ENCODE peak calls at places on chromosomes 12 and 14, in six cellular contexts. One of them, this sample, is unnamed.

GRCh38 chr14:90891326-90891725 is 75.1 kb upstream of the TTC7B start:
- DNase-seq in adipocyte: no peak
- DNase-seq in heart left ventricle: no peak
- DNase-seq in BJ: no peak
- DNase-seq in dorsolateral prefrontal cortex: no peak
- DNase-seq in cardiac fibroblast: no peak
- DNase-seq in this sample: no peak

GRCh38 chr14:104286086-104286485 is 147.7 kb downstream of the KIF26A start:
- DNase-seq in adipocyte: no peak
- DNase-seq in heart left ventricle: peak
- DNase-seq in BJ: no peak
- DNase-seq in dorsolateral prefrontal cortex: no peak
- DNase-seq in cardiac fibroblast: no peak
- DNase-seq in this sample: no peak

GRCh38 chr12:124493809-124494750 is 73.3 kb downstream of the NCOR2 start:
- DNase-seq in adipocyte: no peak
- DNase-seq in heart left ventricle: no peak
- DNase-seq in BJ: no peak
- DNase-seq in dorsolateral prefrontal cortex: no peak
- DNase-seq in cardiac fibroblast: no peak
- DNase-seq in this sample: no peak

GRCh38 chr14:60656755-60657608 is 7.7 kb upstream of the SIX1 start:
- DNase-seq in adipocyte: peak
- DNase-seq in heart left ventricle: peak
- DNase-seq in BJ: no peak
- DNase-seq in dorsolateral prefrontal cortex: no peak
- DNase-seq in cardiac fibroblast: peak
- DNase-seq in this sample: peak

GRCh38 chr14:74945852-74946658 is 9.3 kb downstream of the PGF start:
- DNase-seq in adipocyte: peak
- DNase-seq in heart left ventricle: peak
- DNase-seq in BJ: no peak
- DNase-seq in dorsolateral prefrontal cortex: peak
- DNase-seq in cardiac fibroblast: peak
- DNase-seq in this sample: no peak

GRCh38 chr12:14771651-14772137 is 31.6 kb downstream of the WBP11 start:
- DNase-seq in adipocyte: no peak
- DNase-seq in heart left ventricle: no peak
- DNase-seq in BJ: no peak
- DNase-seq in dorsolateral prefrontal cortex: no peak
- DNase-seq in cardiac fibroblast: no peak
- DNase-seq in this sample: no peak

GRCh38 chr12:99131761-99132199 is 486.7 kb downstream of the APAF1 start:
- DNase-seq in adipocyte: peak
- DNase-seq in heart left ventricle: peak
- DNase-seq in BJ: no peak
- DNase-seq in dorsolateral prefrontal cortex: peak
- DNase-seq in cardiac fibroblast: peak
- DNase-seq in this sample: no peak

GRCh38 chr12:130192667-130193345 is 30.5 kb downstream of the FZD10 start:
- DNase-seq in adipocyte: no peak
- DNase-seq in heart left ventricle: no peak
- DNase-seq in BJ: no peak
- DNase-seq in dorsolateral prefrontal cortex: no peak
- DNase-seq in cardiac fibroblast: no peak
- DNase-seq in this sample: no peak

GRCh38 chr12:120453977-120454376 is 7.7 kb downstream of the GATC start:
- DNase-seq in adipocyte: peak
- DNase-seq in heart left ventricle: no peak
- DNase-seq in BJ: no peak
- DNase-seq in dorsolateral prefrontal cortex: no peak
- DNase-seq in cardiac fibroblast: peak
- DNase-seq in this sample: no peak

GRCh38 chr14:62162998-62163589 is 400.9 kb downstream of the SNAPC1 start:
- DNase-seq in adipocyte: peak
- DNase-seq in heart left ventricle: no peak
- DNase-seq in BJ: no peak
- DNase-seq in dorsolateral prefrontal cortex: no peak
- DNase-seq in cardiac fibroblast: peak
- DNase-seq in this sample: no peak

GRCh38 chr14:78157855-78158436 is 12.2 kb upstream of the NRXN3 start:
- DNase-seq in adipocyte: peak
- DNase-seq in heart left ventricle: peak
- DNase-seq in BJ: no peak
- DNase-seq in dorsolateral prefrontal cortex: no peak
- DNase-seq in cardiac fibroblast: peak
- DNase-seq in this sample: no peak

GRCh38 chr12:32870716-32871115 is 25.9 kb downstream of the PKP2 start:
- DNase-seq in adipocyte: no peak
- DNase-seq in heart left ventricle: no peak
- DNase-seq in BJ: no peak
- DNase-seq in dorsolateral prefrontal cortex: no peak
- DNase-seq in cardiac fibroblast: peak
- DNase-seq in this sample: no peak

GRCh38 chr14:96189288-96189711 is 15.3 kb upstream of the BDKRB2 start:
- DNase-seq in adipocyte: peak
- DNase-seq in heart left ventricle: no peak
- DNase-seq in BJ: no peak
- DNase-seq in dorsolateral prefrontal cortex: no peak
- DNase-seq in cardiac fibroblast: peak
- DNase-seq in this sample: peak

GRCh38 chr12:131641315-131641714 is 69.6 kb upstream of the SFSWAP start:
- DNase-seq in adipocyte: no peak
- DNase-seq in heart left ventricle: no peak
- DNase-seq in BJ: no peak
- DNase-seq in dorsolateral prefrontal cortex: no peak
- DNase-seq in cardiac fibroblast: no peak
- DNase-seq in this sample: no peak

GRCh38 chr14:95185452-95186392 is 28.4 kb upstream of the DICER1 start:
- DNase-seq in adipocyte: peak
- DNase-seq in heart left ventricle: peak
- DNase-seq in BJ: no peak
- DNase-seq in dorsolateral prefrontal cortex: no peak
- DNase-seq in cardiac fibroblast: peak
- DNase-seq in this sample: peak

GRCh38 chr12:81187686-81188085 is 109.8 kb downstream of the ACSS3 start:
- DNase-seq in adipocyte: no peak
- DNase-seq in heart left ventricle: no peak
- DNase-seq in BJ: no peak
- DNase-seq in dorsolateral prefrontal cortex: no peak
- DNase-seq in cardiac fibroblast: no peak
- DNase-seq in this sample: no peak

GRCh38 chr14:57879516-57879915 is 13.6 kb upstream of the SLC35F4 start:
- DNase-seq in adipocyte: no peak
- DNase-seq in heart left ventricle: no peak
- DNase-seq in BJ: no peak
- DNase-seq in dorsolateral prefrontal cortex: no peak
- DNase-seq in cardiac fibroblast: no peak
- DNase-seq in this sample: no peak
- H3K4me3 ChIP-seq in adipocyte: no peak
- H3K4me3 ChIP-seq in heart left ventricle: no peak
- H3K4me3 ChIP-seq in BJ: no peak
- H3K4me3 ChIP-seq in dorsolateral prefrontal cortex: no peak
- H3K4me3 ChIP-seq in cardiac fibroblast: no peak
- H3K4me3 ChIP-seq in this sample: no peak

GRCh38 chr12:119406322-119406721 is 71.8 kb downstream of the CCDC60 start:
- DNase-seq in adipocyte: no peak
- DNase-seq in heart left ventricle: no peak
- DNase-seq in BJ: no peak
- DNase-seq in dorsolateral prefrontal cortex: no peak
- DNase-seq in cardiac fibroblast: no peak
- DNase-seq in this sample: no peak
- H3K4me3 ChIP-seq in adipocyte: no peak
- H3K4me3 ChIP-seq in heart left ventricle: no peak
- H3K4me3 ChIP-seq in BJ: no peak
- H3K4me3 ChIP-seq in dorsolateral prefrontal cortex: no peak
- H3K4me3 ChIP-seq in cardiac fibroblast: no peak
- H3K4me3 ChIP-seq in this sample: no peak

GRCh38 chr12:6818246-6819006 is 3.2 kb upstream of the GPR162 start:
- DNase-seq in adipocyte: no peak
- DNase-seq in heart left ventricle: no peak
- DNase-seq in BJ: no peak
- DNase-seq in dorsolateral prefrontal cortex: no peak
- DNase-seq in cardiac fibroblast: no peak
- DNase-seq in this sample: no peak
- H3K4me3 ChIP-seq in adipocyte: no peak
- H3K4me3 ChIP-seq in heart left ventricle: no peak
- H3K4me3 ChIP-seq in BJ: no peak
- H3K4me3 ChIP-seq in dorsolateral prefrontal cortex: no peak
- H3K4me3 ChIP-seq in cardiac fibroblast: no peak
- H3K4me3 ChIP-seq in this sample: no peak

DNA sequence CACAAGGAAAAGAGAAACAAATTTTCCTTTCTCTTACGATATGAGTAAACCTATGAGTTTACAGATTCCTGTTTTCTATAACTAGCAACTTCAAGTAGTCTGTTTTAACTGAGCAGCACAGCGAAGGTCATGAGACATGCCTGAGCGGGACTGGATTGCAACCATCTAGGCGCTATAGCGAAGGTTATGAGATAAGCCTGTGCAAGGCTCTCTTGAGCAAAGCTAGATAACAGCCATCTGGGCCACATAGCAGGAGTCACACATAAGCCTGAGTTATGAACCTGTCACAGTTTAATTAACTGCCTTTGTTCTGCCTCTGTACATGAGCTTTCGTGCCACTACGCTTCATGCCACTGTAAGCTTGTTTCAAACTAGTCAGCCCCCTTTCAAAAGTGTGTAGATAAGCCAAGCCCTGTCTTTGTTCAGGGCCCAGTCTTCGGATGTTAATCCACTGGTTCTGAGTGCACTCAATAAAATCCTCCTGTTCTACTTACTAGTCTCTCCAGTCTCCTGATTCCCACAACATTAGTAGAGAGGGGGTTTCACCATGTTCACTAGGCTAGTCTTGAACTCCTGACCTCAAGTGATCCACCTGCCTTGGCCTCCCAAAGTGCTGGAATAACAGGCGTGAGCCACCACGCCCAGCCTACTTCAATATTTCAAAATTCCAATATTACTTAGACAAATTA is 47.1 kb downstream of the SEC23A start:
- DNase-seq in adipocyte: no peak
- DNase-seq in heart left ventricle: no peak
- DNase-seq in BJ: no peak
- DNase-seq in dorsolateral prefrontal cortex: no peak
- DNase-seq in cardiac fibroblast: no peak
- DNase-seq in this sample: no peak
- H3K4me3 ChIP-seq in adipocyte: no peak
- H3K4me3 ChIP-seq in heart left ventricle: no peak
- H3K4me3 ChIP-seq in BJ: no peak
- H3K4me3 ChIP-seq in dorsolateral prefrontal cortex: no peak
- H3K4me3 ChIP-seq in cardiac fibroblast: no peak
- H3K4me3 ChIP-seq in this sample: no peak

GRCh38 chr14:93115069-93115919 is 431 bp downstream of the ITPK1 start:
- DNase-seq in adipocyte: peak
- DNase-seq in heart left ventricle: peak
- DNase-seq in BJ: peak
- DNase-seq in dorsolateral prefrontal cortex: peak
- DNase-seq in cardiac fibroblast: peak
- DNase-seq in this sample: peak

GRCh38 chr14:93114713-93115068 is 1.0 kb downstream of the ITPK1 start:
- DNase-seq in adipocyte: peak
- DNase-seq in heart left ventricle: no peak
- DNase-seq in BJ: no peak
- DNase-seq in dorsolateral prefrontal cortex: no peak
- DNase-seq in cardiac fibroblast: no peak
- DNase-seq in this sample: no peak

GRCh38 chr14:93112891-93113677 is 2.6 kb downstream of the ITPK1 start:
- DNase-seq in adipocyte: peak
- DNase-seq in heart left ventricle: peak
- DNase-seq in BJ: peak
- DNase-seq in dorsolateral prefrontal cortex: peak
- DNase-seq in cardiac fibroblast: peak
- DNase-seq in this sample: peak

GRCh38 chr14:93114068-93114710 is 1.5 kb downstream of the ITPK1 start:
- DNase-seq in adipocyte: peak
- DNase-seq in heart left ventricle: no peak
- DNase-seq in BJ: no peak
- DNase-seq in dorsolateral prefrontal cortex: no peak
- DNase-seq in cardiac fibroblast: no peak
- DNase-seq in this sample: no peak

GRCh38 chr14:93113678-93114067 is 2.1 kb downstream of the ITPK1 start:
- DNase-seq in adipocyte: no peak
- DNase-seq in heart left ventricle: no peak
- DNase-seq in BJ: no peak
- DNase-seq in dorsolateral prefrontal cortex: no peak
- DNase-seq in cardiac fibroblast: no peak
- DNase-seq in this sample: no peak
- H3K4me3 ChIP-seq in adipocyte: peak
- H3K4me3 ChIP-seq in heart left ventricle: peak
- H3K4me3 ChIP-seq in BJ: no peak
- H3K4me3 ChIP-seq in dorsolateral prefrontal cortex: peak
- H3K4me3 ChIP-seq in cardiac fibroblast: no peak
- H3K4me3 ChIP-seq in this sample: peak

DNA sequence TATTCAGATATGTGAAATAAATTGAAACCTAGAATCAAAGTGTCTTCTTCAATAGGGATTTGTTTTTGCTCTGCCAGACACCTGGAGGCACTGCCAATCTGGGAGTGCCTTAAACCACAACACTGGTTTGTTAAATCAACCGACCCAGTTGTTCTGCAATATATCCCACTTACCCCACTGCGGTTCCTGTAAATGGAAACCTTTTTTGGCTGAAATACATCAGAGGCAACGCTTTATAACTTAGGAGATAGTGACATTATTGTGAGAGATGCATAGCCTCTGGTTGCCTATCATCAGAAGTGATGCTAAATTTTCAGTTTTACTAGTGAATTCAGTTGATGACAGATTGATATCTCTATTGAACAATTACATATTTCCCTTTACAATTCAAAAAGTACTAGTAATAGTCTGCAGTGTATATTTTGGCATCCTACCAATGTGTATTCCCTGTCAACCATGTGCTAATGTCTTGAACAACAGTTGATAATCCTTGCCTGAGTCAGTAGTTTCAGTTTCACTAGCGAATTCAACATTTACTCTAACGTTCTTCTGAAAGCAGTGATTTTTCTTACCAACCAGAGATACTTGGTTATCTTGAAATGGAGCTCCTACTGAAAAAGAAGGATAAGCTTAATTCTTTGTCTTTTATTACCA is 30.5 kb downstream of the PPP2R5C start:
- DNase-seq in adipocyte: peak
- DNase-seq in heart left ventricle: no peak
- DNase-seq in BJ: no peak
- DNase-seq in dorsolateral prefrontal cortex: no peak
- DNase-seq in cardiac fibroblast: peak
- DNase-seq in this sample: no peak
- H3K4me3 ChIP-seq in adipocyte: peak
- H3K4me3 ChIP-seq in heart left ventricle: peak
- H3K4me3 ChIP-seq in BJ: peak
- H3K4me3 ChIP-seq in dorsolateral prefrontal cortex: peak
- H3K4me3 ChIP-seq in cardiac fibroblast: peak
- H3K4me3 ChIP-seq in this sample: peak